ENCODE peak calls at places on chromosomes 16 and 17, in seven cellular contexts. L is CD4-positive, CD25-positive, alpha-beta regulatory T cell; H is effector CD4-positive, alpha-beta T cell; W is stimulated activated CD4-positive, alpha-beta T cell treated with anti-CD3 and anti-CD28 coated beads, Interleukin-2, amount 100 ng/mL, for 24 hours; R is neural progenitor cell; B is cardiac fibroblast; X is nephron progenitor cell. T is an unnamed sample.

GRCh38 chr17:80861360-80861861 is 130.2 kb upstream of the CHMP6 start:
- DNase-seq in L (no peak), H (no peak), W (no peak), R (no peak), B (no peak), X (no peak), T (no peak)

GRCh38 chr17:34654871-34655270 is 75.5 kb downstream of the TMEM132E start:
- DNase-seq in L (no peak), H (no peak), W (no peak), R (no peak), B (no peak), X (no peak), T (no peak)

GRCh38 chr17:31058958-31059357 is 35.8 kb upstream of the NF1 start:
- DNase-seq in L (no peak), H (no peak), W (no peak), R (no peak), B (no peak), X (no peak), T (no peak)

GRCh38 chr17:2889256-2889655 is 93.0 kb downstream of the RAP1GAP2 start:
- DNase-seq in L (no peak), H (no peak), W (no peak), R (no peak), B (no peak), X (no peak), T (no peak)

GRCh38 chr17:81576621-81577277 is 24.6 kb upstream of the FAAP100 start:
- DNase-seq in L (no peak), H (no peak), W (no peak), R (no peak), B (peak; percentile 84), X (no peak), T (no peak)

GRCh38 chr17:54932711-54933110 is 32.1 kb downstream of the TOM1L1 start:
- DNase-seq in L (no peak), H (no peak), W (no peak), R (no peak), B (no peak), X (no peak), T (no peak)

GRCh38 chr16:58507195-58507962 is 7.4 kb downstream of the NDRG4 start:
- DNase-seq in L (no peak), H (no peak), W (no peak), R (no peak), B (no peak), X (no peak), T (no peak)

GRCh38 chr17:41324180-41325075 is 8.9 kb upstream of the KRTAP17-1 start:
- DNase-seq in L (no peak), H (no peak), W (peak; percentile 18), R (peak; percentile 60), B (no peak), X (no peak), T (no peak)

GRCh38 chr16:2003231-2003826 is 6.3 kb downstream of the ZNF598 start:
- DNase-seq in L (no peak), H (no peak), W (no peak), R (peak; percentile 1), B (no peak), X (no peak), T (no peak)

GRCh38 chr16:66524601-66525164 is 25.2 kb downstream of the TK2 start:
- DNase-seq in L (no peak), H (no peak), W (no peak), R (no peak), B (no peak), X (no peak), T (peak; percentile 62)

GRCh38 chr17:1598399-1599095 is 30.1 kb downstream of the SLC43A2 start:
- DNase-seq in L (no peak), H (no peak), W (no peak), R (no peak), B (no peak), X (no peak), T (no peak)

GRCh38 chr17:60941028-60941427 is 263.4 kb downstream of the BCAS3 start:
- DNase-seq in L (no peak), H (no peak), W (no peak), R (no peak), B (peak; percentile 93), X (no peak), T (no peak)

GRCh38 chr16:1073566-1074378 is 1.2 kb downstream of the SSTR5 start:
- DNase-seq in L (no peak), H (no peak), W (no peak), R (peak; percentile 72), B (no peak), X (no peak), T (no peak)

GRCh38 chr17:50206604-50207293 is 5.3 kb upstream of the COL1A1 start:
- DNase-seq in L (no peak), H (no peak), W (peak; percentile 33), R (peak; percentile 85), B (peak; percentile 68), X (peak; percentile 86), T (no peak)

GRCh38 chr16:56771558-56772279 is 41.8 kb downstream of the NUP93 start:
- DNase-seq in L (no peak), H (no peak), W (no peak), R (no peak), B (no peak), X (no peak), T (peak; percentile 35)

GRCh38 chr17:65677932-65678331 is 116.5 kb upstream of the AXIN2 start:
- DNase-seq in L (no peak), H (no peak), W (no peak), R (no peak), B (no peak), X (no peak), T (no peak)

T was measured in stimulated activated effector memory CD8-positive, alpha-beta T cell treated with anti-CD3 and anti-CD28 coated beads, Interleukin-12 subunit alpha, Interleukin-12 subunit beta, amount 100 ng/mL, for 72 hours.